ENCODE peak calls at places on chromosomes 5 and 9, in five cellular contexts. V is HT-29; Z is iris pigment epithelial cell; Q is HTR-8/SVneo; I is stimulated activated CD8-positive, alpha-beta memory T cell treated with anti-CD3 and anti-CD28 coated beads, Interleukin-15, amount 100 ng/mL, for 48 hours. S is an unnamed sample.

GRCh38 chr5:115168829-115169391 is 798 bp downstream of the TRIM36 start:
- DNase-seq in Q (no peak), V (no peak), I (no peak), Z (peak; percentile 5), S (no peak)

GRCh38 chr5:74810915-74811314 is 43.9 kb downstream of the NSA2 start:
- DNase-seq in Z (no peak), Q (no peak), I (no peak), V (no peak), S (no peak)

GRCh38 chr5:150053231-150053626 is 33.1 kb downstream of the CSF1R start:
- DNase-seq in Q (peak; percentile 39), I (no peak), V (no peak), Z (peak; percentile 83), S (no peak)

GRCh38 chr9:113632776-113633590 is 169.5 kb downstream of the RGS3 start:
- DNase-seq in Z (peak; percentile 51), I (peak; percentile 50), Q (no peak), V (no peak), S (no peak)

GRCh38 chr5:141672856-141673813 is 8.9 kb downstream of the ARAP3 start:
- DNase-seq in Q (no peak), I (no peak), Z (no peak), V (no peak), S (no peak)

GRCh38 chr5:74063346-74063745 is 437.4 kb downstream of the ARHGEF28 start:
- DNase-seq in V (no peak), Z (no peak), I (no peak), Q (no peak), S (no peak)

GRCh38 chr9:93674580-93675335 is 98.4 kb downstream of the PHF2 start:
- DNase-seq in I (no peak), Z (no peak), V (no peak), Q (no peak), S (no peak)

GRCh38 chr9:3980771-3981170 is 319.1 kb downstream of the GLIS3 start:
- DNase-seq in I (no peak), V (no peak), Q (no peak), Z (peak; percentile 43), S (no peak)

GRCh38 chr5:133848306-133848924 is 120.0 kb downstream of the C5orf15 start:
- DNase-seq in V (no peak), Q (no peak), Z (no peak), I (no peak), S (peak; percentile 15)

GRCh38 chr9:35237303-35237702 is 75.5 kb downstream of the UNC13B start:
- DNase-seq in Z (no peak), Q (no peak), I (no peak), V (peak; percentile 22), S (no peak)

GRCh38 chr5:114419941-114420340 is 58.1 kb downstream of the KCNN2 start:
- DNase-seq in I (no peak), Q (no peak), Z (peak; percentile 76), V (no peak), S (no peak)

GRCh38 chr5:151917931-151918330 is 6.7 kb downstream of the GLRA1 start:
- DNase-seq in Z (no peak), I (no peak), V (no peak), Q (no peak), S (no peak)

GRCh38 chr5:119255571-119256356 is 100.1 kb upstream of the TNFAIP8 start:
- DNase-seq in V (peak; percentile 72), Q (no peak), Z (no peak), I (no peak), S (no peak)

GRCh38 chr9:89428901-89429890 is 68.7 kb downstream of the SEMA4D start:
- DNase-seq in Z (no peak), V (peak; percentile 46), I (no peak), Q (no peak), S (peak; percentile 74)

GRCh38 chr9:121404906-121405305 is 34.9 kb upstream of the STOM start:
- DNase-seq in V (no peak), Z (peak; percentile 26), I (no peak), Q (no peak), S (no peak)

GRCh38 chr5:38347040-38347763 is 88.8 kb downstream of the EGFLAM start:
- DNase-seq in Q (no peak), Z (peak; percentile 17), I (no peak), V (no peak), S (no peak)

GRCh38 chr5:159817262-159818029 is 98.8 kb upstream of the ADRA1B start:
- DNase-seq in V (no peak), Z (peak; percentile 83), I (no peak), Q (no peak), S (no peak)

GRCh38 chr5:77066191-77066590 is 20.9 kb downstream of the ZBED3 start:
- DNase-seq in Q (no peak), Z (no peak), I (no peak), V (no peak), S (no peak)

GRCh38 chr9:92385953-92386352 is 18.4 kb downstream of the OGN start:
- DNase-seq in Q (no peak), Z (no peak), V (no peak), I (no peak), S (no peak)

GRCh38 chr5:90645024-90645610 is 86.5 kb downstream of the ADGRV1 start:
- DNase-seq in I (no peak), V (no peak), Q (peak; percentile 3), Z (peak; percentile 4), S (no peak)

GRCh38 chr9:114299286-114300152 is 23.4 kb upstream of the ORM1 start:
- DNase-seq in V (no peak), Q (no peak), I (no peak), Z (no peak), S (no peak)

GRCh38 chr9:33159058-33159759 is 7.9 kb downstream of the B4GALT1 start:
- DNase-seq in Z (peak; percentile 58), V (peak; percentile 38), Q (no peak), I (no peak), S (no peak)

GRCh38 chr5:153498516-153498915 is 8.0 kb downstream of the GRIA1 start:
- DNase-seq in Q (no peak), V (no peak), Z (no peak), I (no peak), S (no peak)

GRCh38 chr9:91716815-91717214 is 233.2 kb downstream of the ROR2 start:
- DNase-seq in I (no peak), Z (no peak), Q (no peak), V (no peak), S (no peak)

GRCh38 chr5:125812631-125813030 is 610.6 kb upstream of the GRAMD2B start:
- DNase-seq in Z (no peak), I (no peak), Q (no peak), V (no peak), S (no peak)

GRCh38 chr9:35863583-35863982 is 6.6 kb downstream of the OR13J1 start:
- DNase-seq in Q (no peak), V (no peak), I (no peak), Z (no peak), S (no peak)

GRCh38 chr5:153816870-153817269 is 221.8 kb downstream of the FAM114A2 start:
- DNase-seq in V (no peak), Z (no peak), I (no peak), Q (no peak), S (no peak)

GRCh38 chr5:67244345-67244793 is 47.8 kb upstream of the CD180 start:
- DNase-seq in Q (no peak), V (peak; percentile 48), I (no peak), Z (no peak), S (no peak)

GRCh38 chr9:18371621-18372020 is 102.3 kb upstream of the ADAMTSL1 start:
- DNase-seq in Z (no peak), V (no peak), I (no peak), Q (no peak), S (no peak)

GRCh38 chr5:10563940-10564837 is at the start of gene ANKRD33B:
- DNase-seq in V (no peak), Z (peak; percentile 74), Q (peak; percentile 92), I (peak; percentile 68), S (peak; percentile 54)

GRCh38 chr9:115170674-115171073 is 52.7 kb upstream of the TNC start:
- DNase-seq in V (peak; percentile 56), I (no peak), Q (peak; percentile 32), Z (peak; percentile 35), S (no peak)

GRCh38 chr9:123715258-123715657 is 214.7 kb downstream of the DENND1A start:
- DNase-seq in V (no peak), Z (no peak), Q (no peak), I (no peak), S (no peak)

GRCh38 chr5:95241635-95242034 is 43.3 kb downstream of the MCTP1 start:
- DNase-seq in I (no peak), Z (no peak), V (no peak), Q (no peak), S (no peak)

GRCh38 chr5:133993152-133993548 is 11.6 kb downstream of the VDAC1 start:
- DNase-seq in Q (no peak), V (no peak), Z (peak; percentile 77), I (no peak), S (no peak)

GRCh38 chr5:173304591-173304988 is 23.6 kb downstream of the STC2 start:
- DNase-seq in V (no peak), Q (no peak), I (no peak), Z (no peak), S (no peak)

GRCh38 chr5:136080483-136081180 is 51.8 kb downstream of the TGFBI start:
- DNase-seq in Z (peak; percentile 86), V (peak; percentile 68), I (peak; percentile 60), Q (peak; percentile 78), S (peak; percentile 16)

GRCh38 chr9:12785251-12785880 is 10.5 kb downstream of the LURAP1L start:
- DNase-seq in I (no peak), Q (no peak), Z (peak; percentile 61), V (peak; percentile 74), S (no peak)